ENCODE peak calls at places on chromosomes 4 and X, in six cellular contexts. P is AG04450; S is CD8-positive, alpha-beta memory T cell; W is suprapubic skin; Y is IMR-90; N is thoracic aorta. H is an unnamed sample.

GRCh38 chr4:180990931-180991330 is 1252.3 kb upstream of the TENM3 start:
- DNase-seq in Y (no peak), N (no peak), S (no peak), P (no peak), W (no peak), H (no peak)

GRCh38 chr4:157713342-157713741 is 459.5 kb downstream of the GASK1B start:
- DNase-seq in P (no peak), S (no peak), N (no peak), W (no peak), Y (no peak), H (no peak)

GRCh38 chrX:138711399-138712347 is at the start of gene FGF13:
- DNase-seq in S (no peak), Y (no peak), N (no peak), P (no peak), W (peak; percentile 63), H (no peak)

GRCh38 chrX:88378406-88378805 is 368.6 kb upstream of the CPXCR1 start:
- DNase-seq in P (no peak), Y (no peak), N (no peak), S (no peak), W (no peak), H (no peak)

GRCh38 chrX:124127496-124127895 is 166.0 kb downstream of the STAG2 start:
- DNase-seq in P (no peak), S (no peak), W (no peak), Y (no peak), N (no peak), H (no peak)

GRCh38 chr4:87025614-87026041 is 90.8 kb downstream of the AFF1 start:
- DNase-seq in W (no peak), S (no peak), Y (no peak), N (no peak), P (no peak), H (no peak)

GRCh38 chrX:96435636-96436035 is 249.0 kb upstream of the DIAPH2 start:
- DNase-seq in S (no peak), W (no peak), N (no peak), P (no peak), Y (peak; percentile 13), H (no peak)

GRCh38 chrX:48703642-48704481 is 7.3 kb downstream of the SUV39H1 start:
- DNase-seq in S (no peak), Y (peak; percentile 23), P (no peak), N (no peak), W (no peak), H (no peak)

GRCh38 chr4:152862608-152863007 is 73.5 kb upstream of the FHDC1 start:
- DNase-seq in W (no peak), S (no peak), N (no peak), Y (no peak), P (no peak), H (no peak)

GRCh38 chr4:8341691-8342090 is 72.1 kb downstream of the HTRA3 start:
- DNase-seq in P (no peak), Y (no peak), N (no peak), W (peak; percentile 79), S (no peak), H (no peak)

GRCh38 chrX:413322-414201 is 26.9 kb upstream of the PPP2R3B start:
- DNase-seq in W (no peak), P (no peak), N (no peak), Y (peak; percentile 9), S (no peak), H (no peak)

GRCh38 chr4:84877051-84877833 is 89.2 kb downstream of the WDFY3 start:
- DNase-seq in P (no peak), W (no peak), S (no peak), Y (no peak), N (no peak), H (no peak)

GRCh38 chrX:153884136-153885076 is 1.6 kb downstream of the L1CAM start:
- DNase-seq in S (no peak), W (no peak), Y (no peak), P (no peak), N (no peak), H (no peak)

GRCh38 chrX:119272882-119273806 is 37.1 kb downstream of the PGRMC1 start:
- DNase-seq in W (no peak), P (no peak), S (peak; percentile 45), Y (peak; percentile 21), N (no peak), H (no peak)

DNA sequence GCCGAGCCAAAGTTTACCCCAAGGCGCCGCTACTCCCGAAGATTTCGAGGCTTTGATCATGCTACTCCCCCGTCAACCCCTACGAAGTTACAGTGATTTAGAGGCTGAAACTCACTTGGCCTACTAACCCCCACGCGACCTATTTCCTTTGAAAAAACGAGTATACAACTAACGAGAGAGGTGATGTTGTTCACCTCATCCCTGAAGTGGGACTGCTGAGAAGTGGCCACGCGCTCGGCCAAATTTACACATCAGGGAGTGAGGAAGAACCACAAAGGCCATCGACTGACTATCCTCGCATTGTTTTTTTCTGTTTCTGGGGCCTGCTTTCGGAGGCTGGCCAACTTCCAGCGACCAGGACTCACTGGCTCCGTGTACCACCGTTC is 37.7 kb downstream of the PGRMC1 start:
- DNase-seq in Y (no peak), N (no peak), S (no peak), P (no peak), W (no peak), H (no peak)
- H3K27me3 ChIP-seq in Y (peaks cover 22% of the 10 kb centered on the region), N (no peaks in the 10 kb centered on the region), S (no peaks in the 10 kb centered on the region), P (peaks cover 3% of the 10 kb centered on the region), W (peaks cover 4% of the 10 kb centered on the region), H (peaks cover 8% of the 10 kb centered on the region)

DNA sequence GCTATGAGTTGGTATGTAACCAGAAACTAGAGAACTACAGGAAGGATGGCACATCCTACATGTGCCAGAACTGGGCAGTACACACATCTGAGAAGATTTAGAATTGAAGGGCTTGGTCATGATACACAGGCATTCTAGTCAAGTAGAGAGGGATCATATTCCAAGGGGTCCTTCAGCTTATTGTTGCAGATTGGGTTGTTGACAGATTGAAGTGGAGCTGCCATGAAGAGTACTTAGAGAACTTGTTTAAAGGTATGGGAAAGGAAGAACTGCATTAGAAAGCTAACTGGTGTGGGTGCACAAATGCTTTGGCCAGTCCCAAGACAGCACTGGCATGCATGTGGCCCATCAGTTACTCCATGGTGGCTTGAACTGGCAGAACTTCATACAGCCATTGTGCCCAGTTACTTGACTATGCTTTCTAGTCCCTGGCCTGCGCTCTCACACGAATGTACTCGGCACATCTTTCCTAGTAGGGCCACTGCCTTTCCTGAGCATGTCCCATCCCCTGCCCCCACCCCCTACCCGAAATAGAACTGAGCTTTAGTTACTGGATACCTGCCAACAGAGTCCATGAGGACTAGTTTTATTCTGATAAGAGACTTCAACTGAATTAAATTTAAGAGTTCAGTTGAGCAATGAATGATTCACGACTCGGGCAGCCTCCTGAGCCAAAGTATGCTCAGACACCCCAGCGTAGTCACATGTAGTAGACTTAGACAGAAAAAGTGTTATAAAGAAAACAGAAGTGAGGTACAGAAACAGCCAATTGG is 64.0 kb downstream of the CCNG2 start:
- DNase-seq in Y (peak; percentile 54), W (no peak), S (no peak), P (no peak), N (peak; percentile 28), H (peak; percentile 78)
- H3K27me3 ChIP-seq in Y (peaks cover 38% of the 10 kb centered on the region), W (no peaks in the 10 kb centered on the region), S (no peaks in the 10 kb centered on the region), P (peaks cover 15% of the 10 kb centered on the region), N (no peaks in the 10 kb centered on the region), H (no peaks in the 10 kb centered on the region)

DNA sequence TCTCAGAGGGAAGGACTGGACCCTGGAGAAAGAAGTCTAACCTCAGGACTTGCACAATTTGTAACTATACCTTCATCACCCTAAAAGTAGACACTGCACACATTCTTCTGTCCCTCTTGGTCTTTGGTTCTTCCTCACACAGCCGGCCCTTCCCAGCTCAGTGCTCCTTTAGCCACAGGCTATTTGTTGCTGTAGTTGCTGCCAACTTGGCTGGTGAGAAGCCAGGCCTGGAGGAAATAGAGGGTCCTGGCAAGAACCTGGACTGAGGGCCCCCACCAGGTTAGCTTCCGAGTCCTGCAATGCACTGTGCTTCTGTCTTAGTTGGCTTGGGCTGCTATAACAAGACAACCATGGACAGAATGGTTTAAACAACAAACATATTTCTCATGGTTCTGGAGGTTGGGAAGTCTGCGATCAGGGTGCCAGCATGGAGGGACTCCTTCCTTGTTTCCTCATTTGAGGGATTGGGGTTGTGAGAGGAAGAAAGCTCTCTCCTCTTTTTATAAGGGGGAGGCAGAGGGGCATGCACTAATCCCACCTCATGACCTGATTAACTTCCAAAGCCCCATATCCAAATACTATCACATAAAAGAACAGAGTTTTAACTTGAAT is 4.4 kb upstream of the FGF5 start:
- DNase-seq in P (no peak), S (no peak), W (no peak), Y (no peak), N (no peak), H (no peak)
- H3K27me3 ChIP-seq in P (no peaks in the 10 kb centered on the region), S (peaks cover 21% of the 10 kb centered on the region), W (peaks cover 71% of the 10 kb centered on the region), Y (no peaks in the 10 kb centered on the region), N (peaks cover 5% of the 10 kb centered on the region), H (no peaks in the 10 kb centered on the region)

GRCh38 chrX:151708821-151709220 is 7.0 kb upstream of the FATE1 start:
- DNase-seq in W (no peak), N (no peak), S (no peak), Y (no peak), P (no peak), H (no peak)
- H3K27me3 ChIP-seq in W (no peaks in the 10 kb centered on the region), N (no peaks in the 10 kb centered on the region), S (no peaks in the 10 kb centered on the region), Y (no peaks in the 10 kb centered on the region), P (no peaks in the 10 kb centered on the region), H (no peaks in the 10 kb centered on the region)

DNA sequence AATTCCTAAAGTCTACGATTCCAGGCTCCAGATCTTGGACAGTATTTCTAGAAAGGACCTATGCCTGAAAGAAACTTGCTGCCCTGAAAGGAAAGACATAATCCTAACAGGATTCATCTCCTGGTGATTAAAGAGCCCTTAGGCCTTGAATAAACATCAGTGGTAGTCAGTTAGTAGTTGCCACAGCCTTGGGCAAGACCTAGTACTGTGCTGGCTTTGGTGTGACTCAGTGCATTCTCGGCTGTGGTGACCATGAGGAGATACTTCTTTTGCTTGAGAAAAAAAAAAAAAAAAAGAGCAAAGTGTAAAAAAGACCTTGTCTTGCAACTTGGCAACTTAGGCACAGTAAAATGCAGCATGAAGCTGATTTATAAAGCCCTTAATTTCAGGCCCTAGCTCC is 188.2 kb downstream of the DCAF12L2 start:
- DNase-seq in S (no peak), N (no peak), Y (no peak), W (no peak), P (no peak), H (no peak)
- H3K27me3 ChIP-seq in S (no peaks in the 10 kb centered on the region), N (no peaks in the 10 kb centered on the region), Y (no peaks in the 10 kb centered on the region), W (no peaks in the 10 kb centered on the region), P (no peaks in the 10 kb centered on the region), H (no peaks in the 10 kb centered on the region)

GRCh38 chr4:5051692-5052423 is 578 bp downstream of the STK32B start:
- DNase-seq in N (no peak), W (no peak), S (no peak), Y (peak; percentile 35), P (no peak), H (peak; percentile 87)

GRCh38 chr4:5052424-5052702 is 1.1 kb downstream of the STK32B start:
- DNase-seq in S (no peak), N (no peak), P (no peak), W (no peak), Y (no peak), H (no peak)

GRCh38 chr4:5051210-5051691 is at the start of gene STK32B:
- DNase-seq in P (peak; percentile 41), S (no peak), W (peak; percentile 84), N (no peak), Y (peak; percentile 82), H (peak; percentile 92)

GRCh38 chr4:5048721-5049120 is 2.6 kb upstream of the STK32B start:
- DNase-seq in Y (no peak), N (no peak), P (no peak), W (no peak), S (no peak), H (no peak)

DNA sequence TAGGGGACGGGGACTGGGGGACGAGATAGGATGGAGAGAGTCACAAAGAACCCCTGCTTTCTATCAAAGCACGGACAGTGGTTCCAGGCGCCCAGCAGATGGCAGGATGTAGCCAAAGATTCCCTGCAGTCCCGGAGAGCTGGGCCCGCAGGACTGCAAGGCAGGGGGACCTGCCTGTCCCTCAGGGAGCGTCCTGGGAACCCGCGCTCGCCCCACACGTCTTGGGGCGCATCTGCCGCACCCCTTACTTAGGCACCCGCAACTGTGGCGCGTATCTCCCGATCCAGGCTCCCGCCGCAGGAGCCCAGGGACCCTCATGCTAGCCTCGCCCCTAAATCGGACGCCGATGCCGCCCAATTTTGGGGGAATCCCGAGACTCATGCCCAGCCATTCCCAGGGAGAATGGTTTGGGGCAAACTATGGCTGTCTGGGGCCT is 742 bp upstream of the STK32B start:
- DNase-seq in W (peak; percentile 86), N (no peak), S (no peak), Y (peak; percentile 83), P (peak; percentile 52), H (peak; percentile 93)
- H3K27me3 ChIP-seq in W (peaks cover 9% of the 10 kb centered on the region), N (no peaks in the 10 kb centered on the region), S (peaks cover 9% of the 10 kb centered on the region), Y (no peaks in the 10 kb centered on the region), P (peaks cover 2% of the 10 kb centered on the region), H (no peaks in the 10 kb centered on the region)

H was measured in esophagus muscularis mucosa.